ENCODE peak calls at places on chromosomes 13 and 19, in six cellular contexts. N, B, D, G, J and O are unnamed samples. For H3K4me1, the result is how much of the 10 kb centered on the place peaks cover.

GRCh38 chr13:27607125-27607524 is 13.2 kb downstream of the LNX2 start:
- DNase-seq in N (peak), B (peak), D (no peak), G (no peak), J (no peak), O (no peak)

GRCh38 chr19:45154064-45154827 is 6.5 kb downstream of the NKPD1 start:
- DNase-seq in N (peak), B (no peak), D (peak), G (no peak), J (no peak), O (no peak)

GRCh38 chr13:109704771-109705628 is 81.4 kb downstream of the IRS2 start:
- DNase-seq in N (peak), B (peak), D (peak), G (no peak), J (no peak), O (peak)

GRCh38 chr13:46171739-46172138 is 10.2 kb downstream of the LCP1 start:
- DNase-seq in N (no peak), B (no peak), D (no peak), G (no peak), J (no peak), O (no peak)

GRCh38 chr19:19385900-19386339 is 19.6 kb upstream of the GATAD2A start:
- DNase-seq in N (no peak), B (peak), D (no peak), G (no peak), J (peak), O (no peak)

GRCh38 chr13:95253033-95253432 is 48.2 kb downstream of the ABCC4 start:
- DNase-seq in N (no peak), B (no peak), D (no peak), G (no peak), J (no peak), O (no peak)

GRCh38 chr19:33196446-33197193 is 2.5 kb downstream of the LRP3 start:
- DNase-seq in N (no peak), B (no peak), D (no peak), G (no peak), J (no peak), O (no peak)

GRCh38 chr19:33767898-33768413 is 28.7 kb upstream of the KCTD15 start:
- DNase-seq in N (peak), B (no peak), D (no peak), G (no peak), J (no peak), O (no peak)

GRCh38 chr19:39448271-39448670 is 2.9 kb downstream of the SUPT5H start:
- DNase-seq in N (no peak), B (no peak), D (no peak), G (no peak), J (peak), O (no peak)

GRCh38 chr13:36997716-36998427 is 1.3 kb downstream of the ALG5 start:
- DNase-seq in N (peak), B (no peak), D (no peak), G (no peak), J (no peak), O (no peak)

GRCh38 chr19:1252818-1253513 is 4.6 kb downstream of the MIDN start:
- DNase-seq in N (peak), B (peak), D (peak), G (peak), J (peak), O (peak)

GRCh38 chr13:44815507-44816074 is 173.7 kb downstream of the NUFIP1 start:
- DNase-seq in N (peak), B (no peak), D (no peak), G (no peak), J (no peak), O (no peak)

GRCh38 chr19:33124207-33125098 is 7.5 kb upstream of the WDR88 start:
- DNase-seq in N (no peak), B (no peak), D (no peak), G (no peak), J (no peak), O (no peak)

GRCh38 chr19:16628183-16628983 is at the start of gene MED26:
- DNase-seq in N (peak), B (peak), D (peak), G (peak), J (peak), O (peak)

GRCh38 chr13:50268500-50268899 is 253.3 kb downstream of the KCNRG start:
- DNase-seq in N (peak), B (no peak), D (no peak), G (no peak), J (no peak), O (no peak)

GRCh38 chr19:33621811-33622504 is at the start of gene CHST8:
- DNase-seq in N (peak), B (peak), D (peak), G (no peak), J (no peak), O (no peak)

GRCh38 chr13:109362606-109363005 is 423.8 kb downstream of the IRS2 start:
- DNase-seq in N (no peak), B (no peak), D (no peak), G (no peak), J (no peak), O (no peak)

GRCh38 chr19:2014731-2015610 is 543 bp downstream of the BTBD2 start:
- DNase-seq in N (peak), B (no peak), D (no peak), G (no peak), J (no peak), O (no peak)

GRCh38 chr19:38070573-38070972 is 153.4 kb downstream of the DPF1 start:
- DNase-seq in N (peak), B (no peak), D (no peak), G (no peak), J (no peak), O (no peak)

GRCh38 chr13:44302233-44302632 is 71.4 kb upstream of the SERP2 start:
- DNase-seq in N (peak), B (no peak), D (no peak), G (no peak), J (no peak), O (no peak)

GRCh38 chr19:56720281-56720680 is 48.7 kb upstream of the ZNF835 start:
- DNase-seq in N (peak), B (no peak), D (peak), G (no peak), J (no peak), O (no peak)

GRCh38 chr13:110403315-110403714 is 96.2 kb downstream of the COL4A2 start:
- DNase-seq in N (no peak), B (no peak), D (no peak), G (no peak), J (no peak), O (no peak)

GRCh38 chr19:38691938-38692457 is 44.5 kb downstream of the ACTN4 start:
- DNase-seq in N (peak), B (no peak), D (peak), G (no peak), J (no peak), O (no peak)

GRCh38 chr19:17855333-17856152 is 4.2 kb upstream of the RPL18A start:
- DNase-seq in N (peak), B (peak), D (peak), G (no peak), J (peak), O (peak)

GRCh38 chr19:15300533-15301194 is 31.7 kb downstream of the BRD4 start:
- DNase-seq in N (peak), B (no peak), D (no peak), G (no peak), J (no peak), O (no peak)

GRCh38 chr13:64553411-64554129 is 2676.6 kb downstream of the PCDH9 start:
- DNase-seq in N (peak), B (no peak), D (no peak), G (no peak), J (no peak), O (no peak)

GRCh38 chr19:34999498-35000337 is at the start of gene GRAMD1A:
- DNase-seq in N (peak), B (peak), D (peak), G (no peak), J (peak), O (peak)

GRCh38 chr13:49807681-49808080 is 15.2 kb upstream of the KPNA3 start:
- DNase-seq in N (no peak), B (no peak), D (no peak), G (no peak), J (no peak), O (no peak)

GRCh38 chr19:55206664-55207500 is 2.4 kb downstream of the PTPRH start:
- DNase-seq in N (peak), B (peak), D (peak), G (no peak), J (no peak), O (peak)

GRCh38 chr13:24263652-24264051 is 45.7 kb upstream of the C1QTNF9 start:
- DNase-seq in N (peak), B (no peak), D (no peak), G (no peak), J (no peak), O (no peak)

GRCh38 chr19:49881186-49881585 is 3.7 kb downstream of the TBC1D17 start:
- DNase-seq in N (no peak), B (no peak), D (no peak), G (no peak), J (no peak), O (peak)

GRCh38 chr19:37966211-37967072 is 59.4 kb downstream of the SIPA1L3 start:
- DNase-seq in N (no peak), B (no peak), D (no peak), G (no peak), J (no peak), O (peak)

GRCh38 chr19:41753159-41753558 is 2.2 kb upstream of the CEACAM6 start:
- DNase-seq in N (peak), B (no peak), D (peak), G (no peak), J (peak), O (peak)

GRCh38 chr19:29216021-29216420 is 3.1 kb upstream of the UQCRFS1 start:
- DNase-seq in N (no peak), B (no peak), D (no peak), G (no peak), J (no peak), O (no peak)

GRCh38 chr19:40348961-40349507 is 539 bp downstream of the PLD3 start:
- DNase-seq in N (peak), B (peak), D (no peak), G (no peak), J (no peak), O (no peak)

GRCh38 chr13:23450340-23451046 is 17.0 kb upstream of the SACS start:
- DNase-seq in N (no peak), B (no peak), D (peak), G (no peak), J (no peak), O (no peak)

DNA sequence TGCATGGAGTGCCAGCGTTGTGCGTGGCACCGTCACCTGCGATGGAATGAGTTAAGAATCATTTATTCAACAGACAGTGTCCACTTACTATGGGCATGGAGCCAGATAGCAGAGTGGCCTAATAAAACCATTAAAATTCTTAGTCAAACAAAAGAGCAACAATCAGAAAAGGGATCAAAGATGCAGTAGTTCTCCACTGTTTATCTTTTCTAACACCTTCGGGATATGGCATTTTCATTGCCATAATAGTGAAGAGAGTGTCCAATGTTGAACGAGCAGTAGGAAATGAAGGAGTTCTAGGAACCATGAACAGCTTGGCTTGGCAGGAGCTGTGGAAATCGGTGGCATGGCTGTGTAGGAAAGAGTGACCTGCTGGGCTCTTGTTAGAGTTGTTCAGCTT is 2.0 kb downstream of the TNFSF11 start:
- DNase-seq in N (no peak), B (no peak), D (no peak), G (no peak), J (no peak), O (no peak)
- H3K4me3 ChIP-seq in N (no peak), B (no peak), D (no peak), G (no peak), J (no peak), O (no peak)

DNA sequence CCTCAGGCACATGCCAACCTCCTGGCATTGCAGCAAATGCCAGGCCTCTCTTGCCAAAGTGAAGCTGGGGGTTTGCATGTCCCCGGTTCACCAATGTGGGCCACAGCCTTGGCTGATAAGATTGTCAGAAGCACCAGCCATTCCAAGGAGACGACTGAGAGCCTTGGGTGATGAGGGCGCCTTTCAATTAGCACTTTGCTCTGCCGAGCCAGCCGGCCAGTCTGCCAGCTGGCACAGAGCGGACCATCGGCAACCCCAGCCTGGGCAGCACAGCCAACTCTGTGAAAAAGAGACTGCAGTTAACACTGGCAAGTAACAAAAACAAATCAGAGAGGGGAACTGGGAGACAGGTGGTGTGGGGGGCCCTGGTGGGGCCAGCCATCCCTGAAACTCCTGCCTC is 67.3 kb downstream of the EFNB2 start:
- DNase-seq in N (no peak), B (no peak), D (no peak), G (no peak), J (no peak), O (no peak)
- H3K4me1 ChIP-seq in N (under half), B (under half), D (under half), G (under half), J (under half), O (under half)

DNA sequence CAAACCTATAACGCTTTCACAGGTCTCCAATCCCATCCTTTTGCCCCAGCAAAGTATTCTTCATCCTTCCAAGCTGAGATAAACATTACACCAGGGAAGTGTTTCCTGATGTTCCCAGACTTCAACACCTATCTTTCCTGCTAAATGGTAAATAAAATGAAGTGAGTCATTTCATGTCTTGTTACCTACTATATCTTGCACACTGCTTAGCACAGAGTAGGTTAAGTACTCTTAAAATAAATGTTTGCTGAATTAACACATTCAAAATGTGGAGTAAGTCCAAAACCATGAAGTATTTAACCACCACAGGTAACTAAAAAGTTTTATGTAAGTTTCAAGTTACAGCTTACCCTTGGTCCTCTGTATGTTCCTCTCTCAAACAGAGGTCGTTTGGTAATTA is 3.4 kb downstream of the RBM26 start:
- DNase-seq in N (no peak), B (no peak), D (no peak), G (no peak), J (no peak), O (no peak)
- H3K4me3 ChIP-seq in N (peak), B (no peak), D (peak), G (no peak), J (no peak), O (no peak)

DNA sequence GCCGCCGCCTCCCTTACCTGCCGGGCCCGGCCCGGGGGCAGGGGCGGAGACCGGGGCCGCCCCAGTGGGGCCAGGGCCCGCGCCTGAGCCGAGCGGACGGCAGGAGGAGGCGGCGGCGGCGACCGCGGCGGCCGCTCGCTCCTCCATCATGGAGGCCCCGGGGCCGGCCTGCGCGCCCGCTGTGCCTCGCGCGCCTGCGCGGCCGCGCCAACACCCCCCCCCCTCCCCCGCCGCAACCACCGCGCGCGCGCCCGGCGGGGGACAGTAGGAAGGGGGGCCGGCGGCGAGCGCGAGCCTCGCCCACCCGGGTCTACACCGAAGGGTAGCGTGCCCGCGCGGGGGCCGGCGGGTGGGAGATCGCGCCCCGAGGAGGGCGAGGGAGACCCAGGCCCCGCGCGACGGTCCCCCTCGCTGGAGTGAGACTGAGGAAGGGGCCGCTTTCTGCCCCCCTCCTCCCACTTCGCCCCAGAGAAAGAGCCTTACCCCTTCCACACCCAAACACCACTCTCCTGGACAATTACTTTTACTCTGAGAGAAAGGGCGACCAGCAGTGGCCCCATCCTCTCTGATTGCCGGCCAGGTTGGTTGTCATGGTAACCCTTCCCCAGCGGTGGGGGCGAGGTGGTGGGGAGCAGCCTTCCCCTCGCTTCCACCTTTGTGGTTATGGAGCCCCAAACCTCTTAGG is at the start of gene STRN4:
- DNase-seq in N (peak), B (no peak), D (peak), G (no peak), J (peak), O (peak)
- H3K4me1 ChIP-seq in N (under half), B (under half), D (under half), G (under half), J (under half), O (under half)

DNA sequence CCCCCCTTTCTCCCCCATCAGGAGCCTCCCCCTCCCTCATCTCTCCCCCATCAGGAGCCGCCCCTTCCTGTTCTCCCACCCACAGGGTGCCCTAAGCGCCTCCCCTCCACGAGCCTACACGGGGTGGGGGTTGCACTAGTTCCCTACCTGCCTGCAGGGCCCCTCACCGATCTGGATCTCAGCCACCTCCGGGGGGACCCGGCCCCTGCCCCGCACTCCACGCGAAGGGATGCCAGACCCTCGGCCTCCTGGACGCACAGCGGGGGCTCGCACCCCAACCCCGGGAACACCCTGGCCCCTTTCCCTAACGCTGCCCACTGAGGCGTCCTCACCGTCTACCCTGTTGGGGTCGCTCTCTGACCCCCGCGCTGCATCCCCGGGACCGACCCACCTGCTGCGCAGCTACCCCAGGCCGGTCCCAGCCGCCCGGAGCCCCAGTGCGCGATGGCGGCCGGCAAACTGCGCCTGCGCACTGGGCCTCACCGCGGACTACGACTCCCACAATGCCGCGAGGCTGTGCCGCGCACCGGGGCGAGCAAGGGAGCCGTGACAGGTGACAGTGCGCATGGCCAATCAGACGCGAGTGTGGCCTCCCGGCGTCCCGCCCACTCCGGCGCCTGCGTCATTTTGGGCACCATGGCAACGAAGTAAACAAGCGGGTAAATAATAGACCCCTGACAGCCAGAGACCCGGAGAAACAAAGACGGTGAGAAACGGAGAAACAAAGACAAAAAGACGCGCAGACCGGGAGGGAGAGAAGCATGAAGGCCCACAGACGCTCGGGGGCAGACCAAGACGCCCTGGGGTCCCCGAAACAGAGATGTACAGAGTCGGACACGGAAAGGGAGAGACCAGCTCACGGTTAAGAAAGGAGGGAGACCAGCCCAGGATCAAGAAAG is at the start of gene ZSCAN18:
- DNase-seq in N (peak), B (peak), D (peak), G (peak), J (peak), O (peak)
- H3K4me3 ChIP-seq in N (peak), B (peak), D (peak), G (peak), J (peak), O (peak)

GRCh38 chr19:48325265-48325910 is at the start of gene EMP3:
- DNase-seq in N (peak), B (peak), D (peak), G (no peak), J (peak), O (peak)
- H3K4me1 ChIP-seq in N (under half), B (under half), D (under half), G (under half), J (under half), O (half or more)

GRCh38 chr13:48318714-48319457 is 15.3 kb downstream of the RB1 start:
- DNase-seq in N (peak), B (peak), D (no peak), G (no peak), J (no peak), O (peak)
- H3K4me3 ChIP-seq in N (no peak), B (no peak), D (peak), G (peak), J (peak), O (peak)